ENCODE peak calls at places on chromosome 3, in nine cellular contexts. One of them, this sample, is unnamed.
A peak's percentile ranks its signal among the peaks of the same experiment; 100 is the strongest.

GRCh38 chr3:37962906-37963486 is 27.6 kb upstream of the VILL start:
- DNase-seq in activated CD8-positive, alpha-beta memory T cell treated with anti-CD3 and anti-CD28 coated beads for 24 hours: no peak
- DNase-seq in GM19239: no peak
- DNase-seq in non-pigmented ciliary epithelial cell: no peak
- DNase-seq in DMS153: no peak
- DNase-seq in AG08396: no peak
- DNase-seq in iris pigment epithelial cell: no peak
- DNase-seq in H1: no peak
- DNase-seq in NCI-H460: no peak
- DNase-seq in this sample: no peak

GRCh38 chr3:61181874-61182273 is 69.4 kb downstream of the FHIT start:
- DNase-seq in GM19239: peak; percentile 28
- DNase-seq in H1: no peak
- DNase-seq in iris pigment epithelial cell: peak; percentile 66
- DNase-seq in AG08396: peak; percentile 7
- DNase-seq in activated CD8-positive, alpha-beta memory T cell treated with anti-CD3 and anti-CD28 coated beads for 24 hours: no peak
- DNase-seq in NCI-H460: peak; percentile 11
- DNase-seq in DMS153: peak; percentile 16
- DNase-seq in non-pigmented ciliary epithelial cell: peak; percentile 47
- DNase-seq in this sample: no peak

GRCh38 chr3:141767062-141767461 is 3.9 kb downstream of the GRK7 start:
- DNase-seq in GM19239: no peak
- DNase-seq in activated CD8-positive, alpha-beta memory T cell treated with anti-CD3 and anti-CD28 coated beads for 24 hours: no peak
- DNase-seq in non-pigmented ciliary epithelial cell: no peak
- DNase-seq in H1: no peak
- DNase-seq in AG08396: no peak
- DNase-seq in iris pigment epithelial cell: no peak
- DNase-seq in DMS153: no peak
- DNase-seq in NCI-H460: no peak
- DNase-seq in this sample: no peak

GRCh38 chr3:63609834-63610233 is 42.6 kb upstream of the SNTN start:
- DNase-seq in activated CD8-positive, alpha-beta memory T cell treated with anti-CD3 and anti-CD28 coated beads for 24 hours: no peak
- DNase-seq in iris pigment epithelial cell: no peak
- DNase-seq in H1: no peak
- DNase-seq in GM19239: no peak
- DNase-seq in NCI-H460: no peak
- DNase-seq in non-pigmented ciliary epithelial cell: no peak
- DNase-seq in AG08396: no peak
- DNase-seq in DMS153: no peak
- DNase-seq in this sample: no peak

GRCh38 chr3:103730744-103731143 is 1295.9 kb downstream of the ZPLD1 start:
- DNase-seq in DMS153: no peak
- DNase-seq in H1: no peak
- DNase-seq in AG08396: no peak
- DNase-seq in GM19239: no peak
- DNase-seq in non-pigmented ciliary epithelial cell: no peak
- DNase-seq in NCI-H460: no peak
- DNase-seq in activated CD8-positive, alpha-beta memory T cell treated with anti-CD3 and anti-CD28 coated beads for 24 hours: no peak
- DNase-seq in iris pigment epithelial cell: no peak
- DNase-seq in this sample: no peak

GRCh38 chr3:60720696-60721228 is 530.5 kb downstream of the FHIT start:
- DNase-seq in non-pigmented ciliary epithelial cell: no peak
- DNase-seq in AG08396: no peak
- DNase-seq in iris pigment epithelial cell: no peak
- DNase-seq in H1: no peak
- DNase-seq in DMS153: no peak
- DNase-seq in activated CD8-positive, alpha-beta memory T cell treated with anti-CD3 and anti-CD28 coated beads for 24 hours: no peak
- DNase-seq in NCI-H460: no peak
- DNase-seq in GM19239: no peak
- DNase-seq in this sample: no peak

GRCh38 chr3:28287046-28287445 is 45.6 kb downstream of the CMC1 start:
- DNase-seq in non-pigmented ciliary epithelial cell: no peak
- DNase-seq in activated CD8-positive, alpha-beta memory T cell treated with anti-CD3 and anti-CD28 coated beads for 24 hours: no peak
- DNase-seq in AG08396: no peak
- DNase-seq in GM19239: no peak
- DNase-seq in DMS153: no peak
- DNase-seq in iris pigment epithelial cell: no peak
- DNase-seq in NCI-H460: no peak
- DNase-seq in H1: no peak
- DNase-seq in this sample: no peak

GRCh38 chr3:138936763-138937689 is 9.9 kb downstream of the FOXL2 start:
- DNase-seq in NCI-H460: no peak
- DNase-seq in non-pigmented ciliary epithelial cell: no peak
- DNase-seq in iris pigment epithelial cell: no peak
- DNase-seq in activated CD8-positive, alpha-beta memory T cell treated with anti-CD3 and anti-CD28 coated beads for 24 hours: no peak
- DNase-seq in AG08396: no peak
- DNase-seq in H1: no peak
- DNase-seq in GM19239: no peak
- DNase-seq in DMS153: no peak
- DNase-seq in this sample: no peak

GRCh38 chr3:134663646-134664456 is 13.0 kb upstream of the KY start:
- DNase-seq in GM19239: no peak
- DNase-seq in iris pigment epithelial cell: no peak
- DNase-seq in H1: no peak
- DNase-seq in AG08396: no peak
- DNase-seq in activated CD8-positive, alpha-beta memory T cell treated with anti-CD3 and anti-CD28 coated beads for 24 hours: no peak
- DNase-seq in NCI-H460: no peak
- DNase-seq in DMS153: no peak
- DNase-seq in non-pigmented ciliary epithelial cell: peak; percentile 11
- DNase-seq in this sample: no peak

GRCh38 chr3:186570941-186571643 is 572 bp downstream of the DNAJB11 start:
- DNase-seq in non-pigmented ciliary epithelial cell: no peak
- DNase-seq in NCI-H460: no peak
- DNase-seq in GM19239: no peak
- DNase-seq in AG08396: no peak
- DNase-seq in H1: no peak
- DNase-seq in iris pigment epithelial cell: no peak
- DNase-seq in DMS153: no peak
- DNase-seq in activated CD8-positive, alpha-beta memory T cell treated with anti-CD3 and anti-CD28 coated beads for 24 hours: no peak
- DNase-seq in this sample: no peak

GRCh38 chr3:179148446-179149238 is 485 bp downstream of the PIK3CA start:
- DNase-seq in GM19239: peak; percentile 13
- DNase-seq in H1: peak; percentile 76
- DNase-seq in NCI-H460: no peak
- DNase-seq in non-pigmented ciliary epithelial cell: no peak
- DNase-seq in activated CD8-positive, alpha-beta memory T cell treated with anti-CD3 and anti-CD28 coated beads for 24 hours: peak; percentile 81
- DNase-seq in AG08396: peak; percentile 57
- DNase-seq in DMS153: no peak
- DNase-seq in iris pigment epithelial cell: peak; percentile 55
- DNase-seq in this sample: peak; percentile 49

This sample was measured in T-helper 1 cell.